ENCODE peak calls at places on chromosomes 2 and 18, in nine cellular contexts. One of them, this sample, is unnamed.

GRCh38 chr2:45388541-45389100 is 222.4 kb downstream of the SRBD1 start:
- DNase-seq in Peyer's patch: no peak
- DNase-seq in mesenchymal stem cell: no peak
- DNase-seq in heart right ventricle: no peak
- DNase-seq in neural progenitor cell: no peak
- DNase-seq in neuronal stem cell: no peak
- DNase-seq in uterus: no peak
- DNase-seq in fibroblast of lung: no peak
- DNase-seq in breast epithelium: no peak
- DNase-seq in this sample: no peak

GRCh38 chr2:241094172-241094571 is 7.9 kb downstream of the MTERF4 start:
- DNase-seq in Peyer's patch: no peak
- DNase-seq in mesenchymal stem cell: no peak
- DNase-seq in heart right ventricle: no peak
- DNase-seq in neural progenitor cell: peak; percentile 41
- DNase-seq in neuronal stem cell: no peak
- DNase-seq in uterus: no peak
- DNase-seq in fibroblast of lung: no peak
- DNase-seq in breast epithelium: no peak
- DNase-seq in this sample: no peak

GRCh38 chr18:65587491-65587890 is 163.3 kb upstream of the CDH7 start:
- DNase-seq in Peyer's patch: no peak
- DNase-seq in mesenchymal stem cell: no peak
- DNase-seq in heart right ventricle: no peak
- DNase-seq in neural progenitor cell: no peak
- DNase-seq in neuronal stem cell: no peak
- DNase-seq in uterus: no peak
- DNase-seq in fibroblast of lung: no peak
- DNase-seq in breast epithelium: no peak
- DNase-seq in this sample: no peak

GRCh38 chr2:52079602-52080001 is 1047.7 kb upstream of the NRXN1 start:
- DNase-seq in Peyer's patch: no peak
- DNase-seq in mesenchymal stem cell: no peak
- DNase-seq in heart right ventricle: no peak
- DNase-seq in neural progenitor cell: no peak
- DNase-seq in neuronal stem cell: no peak
- DNase-seq in uterus: no peak
- DNase-seq in fibroblast of lung: no peak
- DNase-seq in breast epithelium: no peak
- DNase-seq in this sample: no peak

GRCh38 chr2:240789051-240789453 is 31.0 kb downstream of the KIF1A start:
- DNase-seq in Peyer's patch: no peak
- DNase-seq in mesenchymal stem cell: no peak
- DNase-seq in heart right ventricle: peak; percentile 1
- DNase-seq in neural progenitor cell: no peak
- DNase-seq in neuronal stem cell: no peak
- DNase-seq in uterus: no peak
- DNase-seq in fibroblast of lung: no peak
- DNase-seq in breast epithelium: no peak
- DNase-seq in this sample: no peak

GRCh38 chr2:61536086-61536722 is 2.0 kb downstream of the XPO1 start:
- DNase-seq in Peyer's patch: no peak
- DNase-seq in mesenchymal stem cell: peak; percentile 66
- DNase-seq in heart right ventricle: peak; percentile 79
- DNase-seq in neural progenitor cell: no peak
- DNase-seq in neuronal stem cell: no peak
- DNase-seq in uterus: no peak
- DNase-seq in fibroblast of lung: peak; percentile 19
- DNase-seq in breast epithelium: no peak
- DNase-seq in this sample: no peak

GRCh38 chr2:208245746-208246145 is 9.1 kb downstream of the IDH1 start:
- DNase-seq in Peyer's patch: no peak
- DNase-seq in mesenchymal stem cell: no peak
- DNase-seq in heart right ventricle: no peak
- DNase-seq in neural progenitor cell: no peak
- DNase-seq in neuronal stem cell: no peak
- DNase-seq in uterus: no peak
- DNase-seq in fibroblast of lung: no peak
- DNase-seq in breast epithelium: no peak
- DNase-seq in this sample: no peak

GRCh38 chr2:88530081-88530480 is 77.6 kb upstream of the FOXI3 start:
- DNase-seq in Peyer's patch: no peak
- DNase-seq in mesenchymal stem cell: no peak
- DNase-seq in heart right ventricle: no peak
- DNase-seq in neural progenitor cell: no peak
- DNase-seq in neuronal stem cell: no peak
- DNase-seq in uterus: no peak
- DNase-seq in fibroblast of lung: no peak
- DNase-seq in breast epithelium: no peak
- DNase-seq in this sample: no peak

GRCh38 chr2:72981516-72981915 is 64.2 kb downstream of the EMX1 start:
- DNase-seq in Peyer's patch: peak; percentile 60
- DNase-seq in mesenchymal stem cell: no peak
- DNase-seq in heart right ventricle: no peak
- DNase-seq in neural progenitor cell: no peak
- DNase-seq in neuronal stem cell: no peak
- DNase-seq in uterus: no peak
- DNase-seq in fibroblast of lung: no peak
- DNase-seq in breast epithelium: no peak
- DNase-seq in this sample: no peak

GRCh38 chr2:37323770-37324535 is 680 bp downstream of the PRKD3 start:
- DNase-seq in Peyer's patch: peak; percentile 62
- DNase-seq in mesenchymal stem cell: peak; percentile 54
- DNase-seq in heart right ventricle: peak; percentile 40
- DNase-seq in neural progenitor cell: no peak
- DNase-seq in neuronal stem cell: peak; percentile 47
- DNase-seq in uterus: peak; percentile 40
- DNase-seq in fibroblast of lung: peak; percentile 43
- DNase-seq in breast epithelium: no peak
- DNase-seq in this sample: peak; percentile 42

GRCh38 chr2:190578158-190579057 is 43.9 kb upstream of the NEMP2 start:
- DNase-seq in Peyer's patch: peak; percentile 70
- DNase-seq in mesenchymal stem cell: peak; percentile 24
- DNase-seq in heart right ventricle: no peak
- DNase-seq in neural progenitor cell: no peak
- DNase-seq in neuronal stem cell: no peak
- DNase-seq in uterus: peak; percentile 21
- DNase-seq in fibroblast of lung: peak; percentile 23
- DNase-seq in breast epithelium: no peak
- DNase-seq in this sample: peak; percentile 62

GRCh38 chr18:37720706-37721105 is 155.1 kb upstream of the CELF4 start:
- DNase-seq in Peyer's patch: no peak
- DNase-seq in mesenchymal stem cell: no peak
- DNase-seq in heart right ventricle: no peak
- DNase-seq in neural progenitor cell: no peak
- DNase-seq in neuronal stem cell: no peak
- DNase-seq in uterus: no peak
- DNase-seq in fibroblast of lung: no peak
- DNase-seq in breast epithelium: no peak
- DNase-seq in this sample: no peak

GRCh38 chr2:145016711-145017110 is 496.8 kb upstream of the ZEB2 start:
- DNase-seq in Peyer's patch: no peak
- DNase-seq in mesenchymal stem cell: no peak
- DNase-seq in heart right ventricle: no peak
- DNase-seq in neural progenitor cell: no peak
- DNase-seq in neuronal stem cell: no peak
- DNase-seq in uterus: no peak
- DNase-seq in fibroblast of lung: no peak
- DNase-seq in breast epithelium: no peak
- DNase-seq in this sample: no peak

GRCh38 chr2:37553411-37554156 is 117.9 kb downstream of the CDC42EP3 start:
- DNase-seq in Peyer's patch: no peak
- DNase-seq in mesenchymal stem cell: no peak
- DNase-seq in heart right ventricle: no peak
- DNase-seq in neural progenitor cell: no peak
- DNase-seq in neuronal stem cell: no peak
- DNase-seq in uterus: no peak
- DNase-seq in fibroblast of lung: no peak
- DNase-seq in breast epithelium: no peak
- DNase-seq in this sample: no peak

GRCh38 chr18:45518770-45519169 is 96.5 kb upstream of the SLC14A2 start:
- DNase-seq in Peyer's patch: no peak
- DNase-seq in mesenchymal stem cell: no peak
- DNase-seq in heart right ventricle: no peak
- DNase-seq in neural progenitor cell: no peak
- DNase-seq in neuronal stem cell: no peak
- DNase-seq in uterus: no peak
- DNase-seq in fibroblast of lung: no peak
- DNase-seq in breast epithelium: no peak
- DNase-seq in this sample: no peak

GRCh38 chr18:71194438-71194837 is 905.6 kb downstream of the SOCS6 start:
- DNase-seq in Peyer's patch: no peak
- DNase-seq in mesenchymal stem cell: no peak
- DNase-seq in heart right ventricle: no peak
- DNase-seq in neural progenitor cell: no peak
- DNase-seq in neuronal stem cell: no peak
- DNase-seq in uterus: no peak
- DNase-seq in fibroblast of lung: no peak
- DNase-seq in breast epithelium: no peak
- DNase-seq in this sample: no peak

GRCh38 chr2:239296020-239296932 is 104.5 kb downstream of the HDAC4 start:
- DNase-seq in Peyer's patch: peak; percentile 71
- DNase-seq in mesenchymal stem cell: no peak
- DNase-seq in heart right ventricle: no peak
- DNase-seq in neural progenitor cell: no peak
- DNase-seq in neuronal stem cell: no peak
- DNase-seq in uterus: peak; percentile 14
- DNase-seq in fibroblast of lung: no peak
- DNase-seq in breast epithelium: peak; percentile 41
- DNase-seq in this sample: no peak

GRCh38 chr2:106948550-106948949 is 62.6 kb upstream of the ST6GAL2 start:
- DNase-seq in Peyer's patch: no peak
- DNase-seq in mesenchymal stem cell: no peak
- DNase-seq in heart right ventricle: no peak
- DNase-seq in neural progenitor cell: no peak
- DNase-seq in neuronal stem cell: no peak
- DNase-seq in uterus: no peak
- DNase-seq in fibroblast of lung: no peak
- DNase-seq in breast epithelium: no peak
- DNase-seq in this sample: no peak

GRCh38 chr2:100741880-100742814 is 77.8 kb upstream of the NPAS2 start:
- DNase-seq in Peyer's patch: no peak
- DNase-seq in mesenchymal stem cell: peak; percentile 95
- DNase-seq in heart right ventricle: no peak
- DNase-seq in neural progenitor cell: no peak
- DNase-seq in neuronal stem cell: no peak
- DNase-seq in uterus: peak; percentile 71
- DNase-seq in fibroblast of lung: peak; percentile 99
- DNase-seq in breast epithelium: no peak
- DNase-seq in this sample: no peak
- H3K27ac ChIP-seq in Peyer's patch: peak overlapping the region; percentile 21
- H3K27ac ChIP-seq in mesenchymal stem cell: peak overlapping the region; percentile 4
- H3K27ac ChIP-seq in heart right ventricle: peak overlapping the region; percentile 67
- H3K27ac ChIP-seq in neural progenitor cell: no peak overlapping the region
- H3K27ac ChIP-seq in neuronal stem cell: no peak overlapping the region
- H3K27ac ChIP-seq in uterus: peak overlapping the region; percentile 76
- H3K27ac ChIP-seq in fibroblast of lung: peak overlapping the region; percentile 87
- H3K27ac ChIP-seq in breast epithelium: peak overlapping the region; percentile 46
- H3K27ac ChIP-seq in this sample: peak overlapping the region; percentile 56

DNA sequence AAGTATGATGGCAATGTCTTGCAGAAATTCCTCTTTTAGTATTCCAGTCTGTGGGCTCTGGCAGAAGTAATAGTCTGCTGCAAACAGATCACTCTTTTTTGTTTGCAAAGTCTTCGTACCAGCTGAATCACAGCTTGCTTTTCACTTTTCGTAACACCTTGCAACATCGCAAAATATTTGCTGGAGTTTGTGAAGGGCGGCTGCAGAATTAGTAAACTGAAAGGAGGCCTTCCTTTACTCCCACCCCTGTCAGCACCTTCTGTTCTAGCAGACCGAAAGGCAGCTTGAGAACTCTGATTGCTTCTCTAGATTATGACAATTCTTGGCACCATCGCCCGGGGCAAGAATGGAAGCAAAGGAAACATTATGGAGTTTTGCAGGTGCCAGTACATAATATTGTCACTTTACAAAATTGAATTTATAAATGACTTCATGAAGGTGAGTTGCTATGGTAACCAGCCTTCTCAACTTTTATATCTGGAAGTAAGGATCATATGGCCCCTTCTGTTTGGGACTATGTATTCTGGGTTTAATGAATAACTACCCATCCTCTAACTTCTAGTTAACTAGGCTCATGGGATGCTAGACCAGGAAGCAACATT is 168.9 kb downstream of the TMEM247 start:
- DNase-seq in Peyer's patch: no peak
- DNase-seq in mesenchymal stem cell: no peak
- DNase-seq in heart right ventricle: no peak
- DNase-seq in neural progenitor cell: no peak
- DNase-seq in neuronal stem cell: no peak
- DNase-seq in uterus: no peak
- DNase-seq in fibroblast of lung: peak; percentile 52
- DNase-seq in breast epithelium: peak; percentile 66
- DNase-seq in this sample: no peak
- H3K4me1 ChIP-seq in Peyer's patch: no peaks in the 10 kb centered on the region
- H3K4me1 ChIP-seq in mesenchymal stem cell: peaks cover 1% of the 10 kb centered on the region
- H3K4me1 ChIP-seq in heart right ventricle: no peaks in the 10 kb centered on the region
- H3K4me1 ChIP-seq in neural progenitor cell: no peaks in the 10 kb centered on the region
- H3K4me1 ChIP-seq in neuronal stem cell: peaks cover 2% of the 10 kb centered on the region
- H3K4me1 ChIP-seq in uterus: peaks cover 4% of the 10 kb centered on the region
- H3K4me1 ChIP-seq in fibroblast of lung: peaks cover 12% of the 10 kb centered on the region
- H3K4me1 ChIP-seq in breast epithelium: peaks cover 5% of the 10 kb centered on the region
- H3K4me1 ChIP-seq in this sample: no peaks in the 10 kb centered on the region

DNA sequence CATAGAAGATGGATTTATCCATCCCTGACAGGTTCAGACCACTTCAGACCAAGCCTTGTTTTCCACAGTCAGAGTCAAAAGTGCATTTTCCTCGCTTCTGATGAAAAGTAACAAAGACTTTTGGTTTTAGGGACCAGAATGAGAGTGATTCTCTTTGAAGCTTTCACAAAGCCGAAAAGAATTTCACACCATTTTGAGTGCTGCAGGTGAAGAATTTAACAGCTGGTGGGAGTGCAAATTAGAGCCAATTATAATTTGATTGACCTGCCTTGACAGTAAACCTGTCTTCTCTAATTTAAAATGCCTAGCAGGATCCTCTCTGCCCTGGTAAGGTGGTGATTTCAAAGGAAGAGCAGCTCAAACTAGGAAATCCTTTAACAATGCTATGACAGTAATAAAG is 241.6 kb downstream of the HRH4 start:
- DNase-seq in Peyer's patch: no peak
- DNase-seq in mesenchymal stem cell: no peak
- DNase-seq in heart right ventricle: no peak
- DNase-seq in neural progenitor cell: no peak
- DNase-seq in neuronal stem cell: no peak
- DNase-seq in uterus: no peak
- DNase-seq in fibroblast of lung: no peak
- DNase-seq in breast epithelium: no peak
- DNase-seq in this sample: no peak
- H3K27me3 ChIP-seq in Peyer's patch: no peaks in the 10 kb centered on the region
- H3K27me3 ChIP-seq in mesenchymal stem cell: peaks cover 15% of the 10 kb centered on the region
- H3K27me3 ChIP-seq in heart right ventricle: no peaks in the 10 kb centered on the region
- H3K27me3 ChIP-seq in neural progenitor cell: no peaks in the 10 kb centered on the region
- H3K27me3 ChIP-seq in neuronal stem cell: no peaks in the 10 kb centered on the region
- H3K27me3 ChIP-seq in uterus: no peaks in the 10 kb centered on the region
- H3K27me3 ChIP-seq in fibroblast of lung: peaks cover 3% of the 10 kb centered on the region
- H3K27me3 ChIP-seq in breast epithelium: no peaks in the 10 kb centered on the region
- H3K27me3 ChIP-seq in this sample: no peaks in the 10 kb centered on the region

DNA sequence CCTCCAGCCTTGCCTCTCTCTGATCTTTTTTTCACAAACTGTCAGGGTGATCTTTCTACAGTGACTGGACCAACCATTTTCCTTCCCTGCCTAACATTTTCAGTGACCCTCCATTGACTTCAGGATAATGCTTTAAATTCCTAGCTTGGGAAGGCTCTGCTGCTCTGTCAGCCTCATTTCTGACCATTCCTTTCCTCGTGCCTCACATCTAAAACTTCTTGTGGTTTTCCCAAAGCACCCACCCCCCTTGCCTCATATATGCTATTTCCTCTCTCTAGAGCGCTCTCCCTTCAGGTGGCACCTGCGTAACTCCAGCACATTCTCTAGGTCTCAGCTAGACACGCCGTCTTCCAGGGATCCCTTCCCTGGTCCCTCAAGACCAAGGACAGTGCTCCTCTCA is 37.2 kb downstream of the DRC1 start:
- DNase-seq in Peyer's patch: no peak
- DNase-seq in mesenchymal stem cell: peak; percentile 1
- DNase-seq in heart right ventricle: no peak
- DNase-seq in neural progenitor cell: no peak
- DNase-seq in neuronal stem cell: no peak
- DNase-seq in uterus: no peak
- DNase-seq in fibroblast of lung: peak; percentile 62
- DNase-seq in breast epithelium: no peak
- DNase-seq in this sample: no peak
- H3K27ac ChIP-seq in Peyer's patch: no peak overlapping the region
- H3K27ac ChIP-seq in mesenchymal stem cell: no peak overlapping the region
- H3K27ac ChIP-seq in heart right ventricle: no peak overlapping the region
- H3K27ac ChIP-seq in neural progenitor cell: no peak overlapping the region
- H3K27ac ChIP-seq in neuronal stem cell: no peak overlapping the region
- H3K27ac ChIP-seq in uterus: no peak overlapping the region
- H3K27ac ChIP-seq in fibroblast of lung: no peak overlapping the region
- H3K27ac ChIP-seq in breast epithelium: no peak overlapping the region
- H3K27ac ChIP-seq in this sample: no peak overlapping the region

This sample was measured in right cardiac atrium.